ENCODE peak calls at places on chromosomes 4 and X, in ten cellular contexts. D, N, K, F, M, W, R, H, L and X are unnamed samples.

GRCh38 chr4:126807132-126807531 is 825.6 kb upstream of the INTU start:
- DNase-seq in D (no peak), N (no peak), K (no peak), F (no peak), M (no peak), W (no peak), R (no peak), H (peak; percentile 4), L (no peak), X (no peak)

GRCh38 chrX:115232933-115233496 is 881 bp downstream of the LRCH2 start:
- DNase-seq in D (no peak), N (no peak), K (no peak), F (no peak), M (no peak), W (no peak), R (no peak), H (no peak), L (no peak), X (no peak)

GRCh38 chrX:9033989-9034388 is at the start of gene FAM9B:
- DNase-seq in D (no peak), N (no peak), K (no peak), F (no peak), M (no peak), W (no peak), R (no peak), H (no peak), L (peak; percentile 29), X (no peak)

GRCh38 chr4:140359571-140360427 is 13.6 kb upstream of the SCOC start:
- DNase-seq in D (peak; percentile 83), N (peak; percentile 53), K (peak; percentile 64), F (peak; percentile 82), M (no peak), W (peak; percentile 52), R (peak; percentile 47), H (peak; percentile 90), L (no peak), X (peak; percentile 70)

GRCh38 chr4:152668338-152668964 is 11.3 kb downstream of the TMEM154 start:
- DNase-seq in D (no peak), N (no peak), K (no peak), F (no peak), M (no peak), W (no peak), R (no peak), H (no peak), L (no peak), X (no peak)

GRCh38 chrX:120378570-120378969 is 16.7 kb downstream of the ATP1B4 start:
- DNase-seq in D (no peak), N (no peak), K (no peak), F (no peak), M (no peak), W (no peak), R (no peak), H (no peak), L (no peak), X (no peak)

GRCh38 chr4:40837094-40837870 is 87.5 kb downstream of the NSUN7 start:
- DNase-seq in D (no peak), N (no peak), K (no peak), F (no peak), M (no peak), W (no peak), R (no peak), H (no peak), L (peak; percentile 48), X (no peak)

GRCh38 chr4:1413687-1414479 is 7.6 kb upstream of the NKX1-1 start:
- DNase-seq in D (no peak), N (no peak), K (no peak), F (peak; percentile 42), M (no peak), W (no peak), R (no peak), H (no peak), L (peak; percentile 68), X (peak; percentile 10)

GRCh38 chr4:100641326-100641725 is 123.5 kb upstream of the EMCN start:
- DNase-seq in D (no peak), N (no peak), K (no peak), F (no peak), M (no peak), W (no peak), R (no peak), H (no peak), L (no peak), X (no peak)

GRCh38 chr4:129429566-129430339 is 333.8 kb downstream of the C4orf33 start:
- DNase-seq in D (no peak), N (no peak), K (no peak), F (no peak), M (no peak), W (no peak), R (no peak), H (no peak), L (no peak), X (peak; percentile 15)

GRCh38 chr4:148004228-148004813 is 272.4 kb downstream of the ARHGAP10 start:
- DNase-seq in D (no peak), N (peak; percentile 35), K (no peak), F (peak; percentile 83), M (no peak), W (no peak), R (no peak), H (no peak), L (no peak), X (peak; percentile 63)

GRCh38 chr4:148006025-148006424 is 274.1 kb downstream of the ARHGAP10 start:
- DNase-seq in D (no peak), N (no peak), K (no peak), F (no peak), M (no peak), W (no peak), R (no peak), H (no peak), L (no peak), X (no peak)

GRCh38 chr4:148007789-148008188 is 275.9 kb downstream of the ARHGAP10 start:
- DNase-seq in D (no peak), N (no peak), K (no peak), F (no peak), M (no peak), W (no peak), R (no peak), H (no peak), L (no peak), X (no peak)

DNA sequence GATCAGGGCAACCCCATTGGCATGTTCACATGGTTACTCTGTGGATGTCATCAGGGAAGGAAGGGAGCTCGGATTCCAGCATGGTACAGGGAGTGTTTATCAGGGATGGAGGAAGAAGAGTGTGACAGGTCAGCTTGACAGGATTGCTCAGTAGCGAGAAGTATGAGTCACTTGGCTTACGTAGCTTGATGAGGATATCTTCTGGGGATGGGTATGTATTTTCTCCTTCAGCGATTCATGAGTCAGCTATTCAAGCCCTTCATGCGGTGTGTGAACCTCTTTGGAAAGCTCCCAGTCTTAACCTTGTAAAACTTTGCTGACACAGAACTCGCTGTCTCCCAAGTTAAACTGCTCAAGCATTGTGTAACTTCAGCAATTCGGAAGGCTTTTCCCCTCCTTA is 275.4 kb downstream of the ARHGAP10 start:
- DNase-seq in D (no peak), N (no peak), K (no peak), F (no peak), M (no peak), W (peak; percentile 91), R (no peak), H (no peak), L (no peak), X (no peak)
- H3K27ac ChIP-seq in D (no peak overlapping the region), N (peak overlapping the region; percentile 41), K (no peak overlapping the region), F (no peak overlapping the region), M (no peak overlapping the region), W (peak overlapping the region; percentile 31), R (no peak overlapping the region), H (no peak overlapping the region), L (peak overlapping the region; percentile 21), X (peak overlapping the region; percentile 4)

GRCh38 chr4:3481783-3482397 is 18.8 kb downstream of the DOK7 start:
- DNase-seq in D (no peak), N (no peak), K (no peak), F (no peak), M (no peak), W (no peak), R (no peak), H (no peak), L (peak; percentile 58), X (no peak)

GRCh38 chr4:3481113-3481531 is 18.0 kb downstream of the DOK7 start:
- DNase-seq in D (no peak), N (no peak), K (no peak), F (no peak), M (no peak), W (no peak), R (peak; percentile 50), H (peak; percentile 57), L (peak; percentile 40), X (peak; percentile 74)

GRCh38 chr4:3478446-3479357 is 15.6 kb downstream of the DOK7 start:
- DNase-seq in D (no peak), N (no peak), K (no peak), F (no peak), M (no peak), W (no peak), R (no peak), H (no peak), L (peak; percentile 64), X (peak; percentile 46)

GRCh38 chr4:3479358-3480101 is 16.4 kb downstream of the DOK7 start:
- DNase-seq in D (no peak), N (peak; percentile 56), K (no peak), F (no peak), M (no peak), W (no peak), R (no peak), H (no peak), L (peak; percentile 66), X (peak; percentile 81)

DNA sequence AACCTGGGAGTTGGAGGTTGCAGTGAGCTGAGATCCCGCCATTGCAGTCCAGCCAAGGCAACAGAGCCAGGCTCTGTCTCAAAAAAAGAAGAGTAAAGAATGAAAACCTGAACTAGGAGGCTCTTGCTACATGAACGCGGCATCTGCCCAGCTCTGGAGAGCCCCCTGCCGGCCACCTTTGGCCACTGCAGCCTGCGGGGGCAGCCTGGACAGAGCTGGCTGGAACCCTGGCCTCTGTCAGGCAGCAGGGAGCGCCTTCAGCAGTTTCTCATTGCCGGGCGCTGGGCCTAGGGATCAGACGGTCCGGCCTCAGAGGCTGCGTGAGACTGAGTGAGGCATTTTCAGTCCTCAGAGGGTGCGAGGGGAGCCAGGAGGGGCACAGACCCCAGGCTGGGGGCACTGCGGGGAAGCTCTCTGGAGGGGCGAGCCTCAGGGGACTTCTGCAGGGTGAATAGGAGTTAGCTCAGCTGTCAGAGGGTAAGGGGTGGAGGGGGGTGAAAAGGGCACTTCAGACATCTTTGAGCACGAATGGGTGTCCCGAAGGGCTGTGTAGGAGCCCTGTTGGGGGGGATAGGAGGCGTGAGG is 17.5 kb downstream of the DOK7 start:
- DNase-seq in D (peak; percentile 58), N (peak; percentile 75), K (peak; percentile 47), F (peak; percentile 78), M (no peak), W (peak; percentile 52), R (peak; percentile 66), H (peak; percentile 87), L (peak; percentile 96), X (peak; percentile 71)
- H3K27ac ChIP-seq in D (no peak overlapping the region), N (peak overlapping the region; percentile 96), K (no peak overlapping the region), F (peak overlapping the region; percentile 6), M (no peak overlapping the region), W (no peak overlapping the region), R (no peak overlapping the region), H (no peak overlapping the region), L (no peak overlapping the region), X (peak overlapping the region; percentile 88)

GRCh38 chr4:63459329-63459728 is 949.9 kb downstream of the TECRL start:
- DNase-seq in D (no peak), N (no peak), K (no peak), F (no peak), M (peak; percentile 48), W (no peak), R (no peak), H (no peak), L (no peak), X (no peak)
- H3K27ac ChIP-seq in D (no peak overlapping the region), N (no peak overlapping the region), K (no peak overlapping the region), F (no peak overlapping the region), M (no peak overlapping the region), W (no peak overlapping the region), R (no peak overlapping the region), H (no peak overlapping the region), L (no peak overlapping the region), X (no peak overlapping the region)

GRCh38 chr4:8392591-8393190 is 47.8 kb downstream of the ACOX3 start:
- DNase-seq in D (no peak), N (no peak), K (no peak), F (no peak), M (no peak), W (no peak), R (no peak), H (no peak), L (no peak), X (no peak)
- H3K27ac ChIP-seq in D (no peak overlapping the region), N (peak overlapping the region; percentile 88), K (no peak overlapping the region), F (peak overlapping the region; percentile 7), M (no peak overlapping the region), W (no peak overlapping the region), R (no peak overlapping the region), H (no peak overlapping the region), L (peak overlapping the region; percentile 2), X (no peak overlapping the region)